ENCODE peak calls at places on chromosomes 3 and 15, in eight cellular contexts. One of them, this sample, is unnamed.

GRCh38 chr3:52092891-52093290 is 36.5 kb upstream of the DUSP7 start:
- DNase-seq in substantia nigra: no peak
- DNase-seq in T-cell: no peak
- DNase-seq in RWPE1: no peak
- DNase-seq in neural crest cell: no peak
- DNase-seq in Peyer's patch: no peak
- DNase-seq in SK-N-DZ: no peak
- DNase-seq in GDM1: no peak
- DNase-seq in this sample: peak

GRCh38 chr3:39193391-39193790 is 996 bp upstream of the XIRP1 start:
- DNase-seq in SK-N-DZ: no peak
- DNase-seq in GDM1: no peak
- DNase-seq in neural crest cell: no peak
- DNase-seq in Peyer's patch: no peak
- DNase-seq in RWPE1: no peak
- DNase-seq in T-cell: no peak
- DNase-seq in substantia nigra: no peak
- DNase-seq in this sample: no peak

GRCh38 chr3:65385805-65386204 is 652.9 kb downstream of the MAGI1 start:
- DNase-seq in RWPE1: no peak
- DNase-seq in GDM1: no peak
- DNase-seq in T-cell: no peak
- DNase-seq in Peyer's patch: no peak
- DNase-seq in SK-N-DZ: no peak
- DNase-seq in substantia nigra: no peak
- DNase-seq in neural crest cell: no peak
- DNase-seq in this sample: no peak

GRCh38 chr3:42143440-42143839 is 52.3 kb downstream of the TRAK1 start:
- DNase-seq in substantia nigra: no peak
- DNase-seq in Peyer's patch: no peak
- DNase-seq in SK-N-DZ: no peak
- DNase-seq in RWPE1: no peak
- DNase-seq in T-cell: no peak
- DNase-seq in GDM1: no peak
- DNase-seq in neural crest cell: no peak
- DNase-seq in this sample: no peak

GRCh38 chr3:102483556-102483955 is 48.7 kb downstream of the ZPLD1 start:
- DNase-seq in GDM1: no peak
- DNase-seq in Peyer's patch: no peak
- DNase-seq in RWPE1: peak
- DNase-seq in neural crest cell: no peak
- DNase-seq in SK-N-DZ: no peak
- DNase-seq in T-cell: no peak
- DNase-seq in substantia nigra: no peak
- DNase-seq in this sample: no peak

GRCh38 chr15:67194171-67195114 is 60.0 kb downstream of the AAGAB start:
- DNase-seq in Peyer's patch: no peak
- DNase-seq in T-cell: no peak
- DNase-seq in GDM1: no peak
- DNase-seq in neural crest cell: no peak
- DNase-seq in RWPE1: no peak
- DNase-seq in SK-N-DZ: no peak
- DNase-seq in substantia nigra: no peak
- DNase-seq in this sample: no peak

GRCh38 chr3:54164192-54164975 is 42.0 kb downstream of the CACNA2D3 start:
- DNase-seq in Peyer's patch: no peak
- DNase-seq in substantia nigra: no peak
- DNase-seq in RWPE1: no peak
- DNase-seq in SK-N-DZ: no peak
- DNase-seq in GDM1: no peak
- DNase-seq in T-cell: no peak
- DNase-seq in neural crest cell: no peak
- DNase-seq in this sample: no peak

GRCh38 chr15:76840830-76841460 is 64.2 kb downstream of the SCAPER start:
- DNase-seq in SK-N-DZ: peak
- DNase-seq in RWPE1: peak
- DNase-seq in GDM1: peak
- DNase-seq in substantia nigra: no peak
- DNase-seq in T-cell: no peak
- DNase-seq in neural crest cell: no peak
- DNase-seq in Peyer's patch: no peak
- DNase-seq in this sample: no peak